ENCODE peak calls at places on chromosome 18, in seven cellular contexts. K is NB4, C is esophagus squamous epithelium, Q is transverse colon, A is spleen, H is heart left ventricle, N is body of pancreas. J is an unnamed sample.

GRCh38 chr18:62625019-62625418 is 90.3 kb upstream of the PHLPP1 start:
- DNase-seq in K (no peak), C (no peak), Q (no peak), A (no peak), H (peak), N (no peak), J (no peak)

GRCh38 chr18:34976899-34977786 is 64.1 kb upstream of the MAPRE2 start:
- DNase-seq in K (peak), C (peak), Q (peak), A (peak), H (peak), N (peak), J (peak)

GRCh38 chr18:68837665-68838390 is 39.9 kb downstream of the CCDC102B start:
- DNase-seq in K (no peak), C (no peak), Q (no peak), A (no peak), H (no peak), N (no peak), J (no peak)

GRCh38 chr18:59873616-59874015 is 26.2 kb upstream of the PMAIP1 start:
- DNase-seq in K (no peak), C (no peak), Q (no peak), A (no peak), H (no peak), N (no peak), J (no peak)

GRCh38 chr18:39296293-39296888 is 1730.8 kb upstream of the CELF4 start:
- DNase-seq in K (peak), C (no peak), Q (no peak), A (no peak), H (no peak), N (no peak), J (no peak)

GRCh38 chr18:47263197-47263827 is 11.9 kb upstream of the SKOR2 start:
- DNase-seq in K (no peak), C (no peak), Q (no peak), A (peak), H (no peak), N (no peak), J (no peak)

GRCh38 chr18:31946305-31947046 is 3.5 kb upstream of the TRAPPC8 start:
- DNase-seq in K (no peak), C (no peak), Q (no peak), A (no peak), H (no peak), N (no peak), J (no peak)

GRCh38 chr18:75297731-75298130 is 87.1 kb downstream of the TSHZ1 start:
- DNase-seq in K (no peak), C (no peak), Q (no peak), A (no peak), H (no peak), N (no peak), J (no peak)

GRCh38 chr18:22439447-22439846 is 21.7 kb upstream of the CTAGE1 start:
- DNase-seq in K (no peak), C (no peak), Q (no peak), A (no peak), H (no peak), N (no peak), J (no peak)
- TF ChIP-seq POLR2A in K (no peak), C (no peak), Q (no peak), A (no peak), H (no peak), N (no peak), J (no peak)

DNA sequence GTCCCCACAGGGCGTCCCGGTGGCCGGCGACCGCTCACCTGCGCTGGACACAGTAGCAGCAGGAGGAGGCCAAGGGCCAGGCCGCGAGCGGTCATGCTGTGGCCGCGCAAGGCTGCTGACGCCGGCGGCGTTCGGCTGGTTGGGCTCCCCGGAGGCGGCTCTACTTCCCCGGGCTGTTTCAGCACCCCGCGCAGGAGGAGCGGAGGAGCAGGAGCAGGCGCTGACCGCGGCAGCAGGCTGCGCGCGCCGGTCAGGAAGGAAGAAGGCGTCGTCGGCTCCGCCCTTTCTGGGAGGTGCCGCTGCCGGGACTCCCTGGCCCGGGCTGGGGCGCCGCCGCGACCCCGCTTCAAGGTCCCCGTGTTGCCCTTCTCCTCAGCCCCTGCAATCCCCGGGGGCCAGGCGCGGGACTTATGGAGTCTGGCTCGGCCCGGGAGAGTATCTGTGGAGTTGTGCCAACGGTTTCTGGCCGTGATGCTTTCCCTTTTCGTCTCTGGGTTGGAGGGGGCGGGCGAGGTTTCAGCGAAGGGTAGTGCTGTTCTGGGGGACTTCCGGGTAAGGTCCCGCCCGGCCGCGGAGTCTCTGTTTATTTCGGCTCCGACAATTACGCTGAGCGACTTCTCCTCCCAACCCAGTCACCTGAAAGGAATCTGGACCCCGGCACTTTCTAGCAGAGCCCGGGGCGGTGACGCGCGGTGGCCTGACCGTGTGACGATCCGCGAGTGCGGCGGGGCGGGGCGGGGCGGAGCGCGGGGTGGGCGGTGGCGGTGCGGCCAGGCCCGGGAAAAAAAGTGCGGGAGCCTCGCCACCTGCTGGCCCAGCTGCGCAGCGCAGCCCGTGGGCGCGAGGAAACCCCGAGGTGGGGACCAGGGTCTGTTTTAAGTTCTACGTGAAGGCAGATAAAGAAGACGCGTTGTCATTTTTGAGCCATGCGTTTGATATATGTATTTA is at the start of gene NPC1:
- DNase-seq in K (peak), C (peak), Q (peak), A (peak), H (peak), N (peak), J (peak)
- TF ChIP-seq POLR2A in K (peak), C (peak), Q (peak), A (peak), H (peak), N (peak), J (no peak)

GRCh38 chr18:9475643-9476580 is 599 bp downstream of the RALBP1 start:
- DNase-seq in K (peak), C (no peak), Q (no peak), A (no peak), H (no peak), N (no peak), J (peak)
- TF ChIP-seq POLR2A in K (peak), C (no peak), Q (no peak), A (no peak), H (no peak), N (no peak), J (no peak)

DNA sequence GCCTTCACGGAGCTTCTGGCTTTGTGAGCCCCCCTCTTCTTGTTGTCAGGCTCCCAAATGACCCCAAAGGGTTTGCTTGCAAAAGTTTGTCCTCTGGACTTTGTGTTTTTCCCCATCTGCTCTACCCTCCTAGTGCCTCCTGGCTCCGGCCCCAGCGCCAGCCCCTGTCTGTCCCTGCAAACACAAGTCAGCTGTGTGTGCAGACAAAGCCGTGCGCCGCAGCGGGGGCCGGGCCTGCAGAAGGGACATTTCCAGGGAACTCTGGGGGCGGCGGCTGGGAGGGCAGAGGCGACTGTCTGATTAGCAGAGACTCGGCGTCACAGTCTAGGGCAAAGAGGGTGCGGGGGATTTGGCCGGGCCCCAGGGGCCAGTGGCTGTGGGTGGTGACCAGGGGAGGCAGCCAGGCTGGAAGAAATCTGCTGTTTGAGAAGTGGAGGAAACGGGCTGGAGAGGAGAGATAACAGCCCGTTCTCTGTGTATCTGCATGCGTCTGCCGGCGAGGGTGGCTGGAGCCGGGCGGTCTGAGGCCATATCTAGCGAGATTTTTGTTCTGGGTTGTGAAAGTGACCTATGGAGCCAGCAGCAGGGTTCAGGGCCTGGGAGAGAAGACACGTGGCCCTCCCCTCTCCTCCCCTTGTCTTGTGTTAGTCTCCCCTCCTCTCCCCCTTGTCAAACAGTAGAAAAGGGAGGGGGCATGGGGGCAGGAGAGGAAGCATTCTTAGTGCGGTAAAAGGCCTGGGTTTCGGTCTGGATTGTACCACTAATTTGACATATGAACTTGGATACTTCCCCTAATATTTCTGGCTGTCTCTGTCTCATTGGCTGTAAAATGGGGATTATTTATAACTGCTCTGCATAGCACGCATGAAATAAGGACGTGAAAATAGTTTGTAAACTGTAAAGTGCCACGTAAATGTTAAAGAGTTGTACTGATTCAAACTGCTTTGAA is 169.4 kb downstream of the SMAD7 start:
- DNase-seq in K (no peak), C (no peak), Q (peak), A (peak), H (peak), N (peak), J (peak)
- TF ChIP-seq POLR2A in K (no peak), C (no peak), Q (no peak), A (no peak), H (no peak), N (peak), J (no peak)

GRCh38 chr18:3595282-3596273 is 145.6 kb downstream of the TGIF1 start:
- DNase-seq in K (peak), C (no peak), Q (peak), A (no peak), H (no peak), N (no peak), J (no peak)
- TF ChIP-seq POLR2A in K (no peak), C (no peak), Q (peak), A (no peak), H (no peak), N (no peak), J (no peak)

DNA sequence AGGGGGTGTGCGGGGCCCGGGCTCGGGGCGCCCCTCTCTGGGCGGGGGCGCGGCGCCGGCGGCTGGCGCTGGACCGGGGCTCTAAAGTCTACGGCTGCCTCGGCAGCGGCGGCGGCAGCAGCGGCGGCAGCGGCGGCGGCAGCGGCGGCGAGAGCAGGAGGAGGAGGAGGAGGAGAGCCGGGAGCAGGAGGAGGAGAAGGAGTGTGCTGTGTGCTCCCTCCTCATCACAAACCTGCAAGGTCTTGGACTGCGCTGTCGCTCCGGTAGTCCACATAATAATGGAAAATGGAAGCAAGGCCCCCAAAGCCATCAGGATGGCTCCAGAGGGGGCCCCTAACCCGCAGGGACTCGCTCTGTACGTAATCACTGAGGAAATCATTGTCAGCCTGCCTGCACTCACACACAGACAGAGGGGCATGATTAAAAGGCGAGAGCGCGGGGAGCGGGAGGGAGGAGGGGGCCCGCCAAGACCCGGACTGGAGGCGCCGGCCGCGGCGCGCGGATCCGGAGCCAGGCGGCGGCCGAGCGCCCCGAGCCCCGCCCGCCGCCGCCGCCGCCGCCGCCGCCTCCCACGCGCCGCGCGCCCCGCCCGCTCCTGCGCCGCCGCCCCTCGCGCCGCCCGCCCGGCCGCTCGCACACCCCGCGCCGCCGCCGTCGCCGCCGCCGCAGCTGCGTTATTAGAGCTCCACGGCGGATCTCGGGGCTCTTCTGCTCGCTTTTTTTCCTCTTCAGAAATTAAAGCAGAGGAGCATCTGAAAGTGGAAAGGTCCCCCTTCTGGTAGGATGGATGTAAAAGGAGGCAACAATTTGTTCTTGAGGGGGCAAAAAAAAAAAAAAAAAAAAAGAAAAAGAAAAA is at the start of gene ZNF521:
- DNase-seq in K (peak), C (peak), Q (peak), A (peak), H (peak), N (peak), J (peak)
- TF ChIP-seq POLR2A in K (no peak), C (no peak), Q (peak), A (peak), H (peak), N (peak), J (no peak)

GRCh38 chr18:7889515-7889914 is 322.4 kb downstream of the PTPRM start:
- DNase-seq in K (no peak), C (no peak), Q (no peak), A (no peak), H (no peak), N (no peak), J (no peak)
- TF ChIP-seq POLR2A in K (no peak), C (no peak), Q (no peak), A (no peak), H (no peak), N (no peak), J (no peak)

DNA sequence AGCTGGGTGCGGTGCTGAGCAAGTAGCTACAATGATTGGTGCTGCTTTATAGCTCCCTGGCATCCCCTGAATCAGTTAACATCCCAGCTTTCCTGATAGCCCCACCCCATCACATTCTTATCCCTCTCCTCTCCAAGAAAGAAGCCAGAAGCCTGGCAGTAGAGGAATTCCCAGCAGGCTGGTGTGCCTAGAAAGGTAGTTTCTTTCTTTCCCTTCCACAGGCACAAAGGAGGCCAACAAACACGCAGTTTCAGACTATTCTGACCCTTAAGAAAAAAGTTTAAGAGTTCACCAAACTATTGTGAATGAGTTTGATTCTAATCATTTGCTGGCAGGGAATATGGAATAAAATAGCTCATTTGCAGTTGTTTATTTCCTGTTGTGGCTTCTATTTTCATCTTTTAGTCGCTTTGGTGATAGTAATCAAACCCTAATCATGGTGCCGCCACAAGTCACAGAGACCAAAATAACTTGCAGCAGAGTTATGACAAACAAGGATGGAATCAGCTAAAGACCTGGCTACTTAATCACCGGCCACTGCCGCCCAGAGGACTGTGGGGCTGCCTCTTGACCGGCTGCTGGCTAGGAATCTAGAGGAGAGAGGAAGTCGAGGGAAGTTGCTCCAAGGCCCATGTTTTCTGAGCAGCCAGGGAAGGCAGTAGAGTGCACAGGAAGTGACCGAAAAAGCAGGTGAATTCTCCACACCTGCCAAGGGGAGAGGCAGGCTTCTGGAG is 4.9 kb upstream of the SMAD7 start:
- DNase-seq in K (no peak), C (no peak), Q (no peak), A (peak), H (peak), N (peak), J (no peak)
- TF ChIP-seq POLR2A in K (no peak), C (no peak), Q (no peak), A (no peak), H (no peak), N (no peak), J (no peak)